ENCODE peak calls at places on chromosomes 11 and 22, in ten cellular contexts. S, J, L, E, B, F, R, X, D and Y are unnamed samples.

GRCh38 chr11:113046866-113047265 is 85.6 kb downstream of the NCAM1 start:
- DNase-seq in L (no peak), R (no peak), S (no peak), X (no peak), B (no peak), E (no peak), J (no peak), D (no peak), F (no peak), Y (no peak)

GRCh38 chr11:81707881-81708280 is 1025.8 kb downstream of the FAM181B start:
- DNase-seq in E (no peak), B (no peak), D (no peak), J (no peak), R (no peak), F (no peak), S (no peak), X (no peak), L (no peak), Y (no peak)

GRCh38 chr22:23306438-23306921 is 126.2 kb downstream of the BCR start:
- DNase-seq in L (no peak), E (peak), S (no peak), B (no peak), F (no peak), R (no peak), J (no peak), D (no peak), X (peak), Y (no peak)

GRCh38 chr11:34960277-34960676 is 43.9 kb downstream of the PDHX start:
- DNase-seq in J (no peak), F (no peak), R (no peak), L (no peak), B (peak), D (no peak), X (no peak), S (no peak), E (no peak), Y (no peak)

GRCh38 chr11:112658521-112658920 is 302.7 kb upstream of the NCAM1 start:
- DNase-seq in B (no peak), R (peak), F (no peak), S (no peak), E (no peak), J (no peak), D (no peak), X (no peak), L (no peak), Y (no peak)

GRCh38 chr11:74018331-74019005 is 9.6 kb upstream of the UCP3 start:
- DNase-seq in L (peak), F (no peak), E (peak), R (no peak), B (peak), X (peak), J (no peak), S (no peak), D (no peak), Y (peak)

GRCh38 chr22:38142606-38143005 is 32.1 kb upstream of the BAIAP2L2 start:
- DNase-seq in S (no peak), D (no peak), E (no peak), F (no peak), B (no peak), L (no peak), X (no peak), J (no peak), R (no peak), Y (no peak)

GRCh38 chr11:1567721-1568100 is 4.4 kb downstream of the DUSP8 start:
- DNase-seq in L (no peak), B (no peak), X (no peak), J (no peak), D (no peak), R (no peak), F (no peak), E (no peak), S (no peak), Y (no peak)

GRCh38 chr11:128448487-128448886 is 138.9 kb downstream of the ETS1 start:
- DNase-seq in R (peak), J (peak), X (peak), F (no peak), S (no peak), D (no peak), E (peak), B (no peak), L (no peak), Y (no peak)

GRCh38 chr11:12089473-12089872 is 20.9 kb upstream of the MICAL2 start:
- DNase-seq in E (peak), J (peak), S (no peak), F (no peak), R (no peak), L (no peak), B (no peak), X (no peak), D (no peak), Y (no peak)

GRCh38 chr11:118834428-118835028 is 43.6 kb upstream of the DDX6 start:
- DNase-seq in D (no peak), R (no peak), B (no peak), J (no peak), X (no peak), E (peak), F (no peak), L (no peak), S (no peak), Y (no peak)

GRCh38 chr22:38831166-38831945 is 12.5 kb downstream of the NPTXR start:
- DNase-seq in S (no peak), J (no peak), R (peak), F (no peak), X (peak), B (no peak), D (no peak), L (no peak), E (peak), Y (no peak)

GRCh38 chr11:59523541-59523940 is 12.2 kb downstream of the OR4D9 start:
- DNase-seq in B (no peak), L (no peak), E (peak), J (no peak), S (no peak), D (no peak), X (no peak), R (no peak), F (no peak), Y (no peak)

GRCh38 chr22:46064966-46065666 is 85.2 kb upstream of the PPARA start:
- DNase-seq in S (no peak), L (no peak), E (peak), B (peak), R (peak), J (peak), D (no peak), F (no peak), X (peak), Y (no peak)

GRCh38 chr22:35544189-35544588 is 3.6 kb downstream of the RASD2 start:
- DNase-seq in D (no peak), S (no peak), R (peak), B (no peak), F (no peak), J (no peak), E (no peak), X (no peak), L (no peak), Y (no peak)

GRCh38 chr11:20668844-20669832 is at the start of gene NELL1:
- DNase-seq in R (no peak), L (no peak), F (no peak), X (no peak), B (peak), E (no peak), S (no peak), J (no peak), D (no peak), Y (no peak)

GRCh38 chr11:75029836-75030631 is 41.3 kb downstream of the NEU3 start:
- DNase-seq in X (no peak), L (no peak), R (no peak), E (peak), J (no peak), S (no peak), B (no peak), F (no peak), D (no peak), Y (no peak)

GRCh38 chr22:46606886-46607285 is 13.3 kb upstream of the GRAMD4 start:
- DNase-seq in B (no peak), E (no peak), R (no peak), L (no peak), D (no peak), X (no peak), F (no peak), S (no peak), J (no peak), Y (no peak)

GRCh38 chr11:5689551-5689983 is at the start of gene TRIM22:
- DNase-seq in L (peak), E (peak), F (peak), X (peak), D (no peak), S (peak), R (peak), B (no peak), J (no peak), Y (peak)

GRCh38 chr22:29351042-29351441 is 35.5 kb upstream of the RASL10A start:
- DNase-seq in X (no peak), E (no peak), B (no peak), R (no peak), J (no peak), F (no peak), D (no peak), L (no peak), S (no peak), Y (no peak)

GRCh38 chr22:37601540-37602442 is 6.8 kb upstream of the GGA1 start:
- DNase-seq in F (no peak), J (peak), S (no peak), D (peak), L (no peak), R (no peak), E (peak), B (no peak), X (peak), Y (peak)

GRCh38 chr11:114256898-114257286 is 39.3 kb upstream of the NNMT start:
- DNase-seq in R (no peak), B (no peak), E (no peak), D (no peak), J (no peak), F (no peak), L (no peak), X (no peak), S (no peak), Y (no peak)